ENCODE peak calls at places on chromosomes 11 and 22, in eight cellular contexts. B, Z, G, D, I, F, H and M are unnamed samples.

GRCh38 chr11:73965076-73965763 is 14.4 kb downstream of the DNAJB13 start:
- DNase-seq in B (no peak), Z (peak; percentile 54), G (no peak), D (no peak), I (peak; percentile 33), F (peak; percentile 57), H (no peak), M (no peak)

GRCh38 chr11:12841946-12842630 is 167.0 kb upstream of the RASSF10 start:
- DNase-seq in B (no peak), Z (no peak), G (no peak), D (no peak), I (peak; percentile 80), F (peak; percentile 92), H (no peak), M (no peak)

GRCh38 chr11:45331839-45332485 is 45.8 kb upstream of the SYT13 start:
- DNase-seq in B (no peak), Z (no peak), G (no peak), D (no peak), I (peak; percentile 4), F (no peak), H (no peak), M (no peak)

GRCh38 chr11:32312865-32313403 is 122.4 kb downstream of the WT1 start:
- DNase-seq in B (no peak), Z (peak; percentile 59), G (no peak), D (no peak), I (peak; percentile 63), F (peak; percentile 80), H (no peak), M (peak; percentile 81)

GRCh38 chr11:72789493-72790131 is 4.2 kb downstream of the STARD10 start:
- DNase-seq in B (no peak), Z (no peak), G (no peak), D (no peak), I (peak; percentile 67), F (peak; percentile 23), H (no peak), M (no peak)

GRCh38 chr22:39234867-39235687 is 9.7 kb downstream of the PDGFB start:
- DNase-seq in B (no peak), Z (no peak), G (peak; percentile 50), D (no peak), I (no peak), F (no peak), H (no peak), M (no peak)

GRCh38 chr22:49599691-49600451 is 227.8 kb downstream of the BRD1 start:
- DNase-seq in B (no peak), Z (no peak), G (no peak), D (no peak), I (no peak), F (no peak), H (no peak), M (no peak)

GRCh38 chr22:48627203-48627602 is 1200.5 kb downstream of the BRD1 start:
- DNase-seq in B (no peak), Z (no peak), G (no peak), D (no peak), I (no peak), F (no peak), H (no peak), M (no peak)

GRCh38 chr11:134801526-134801925 is 389.5 kb upstream of the B3GAT1 start:
- DNase-seq in B (no peak), Z (no peak), G (no peak), D (no peak), I (no peak), F (no peak), H (no peak), M (no peak)

GRCh38 chr11:99069831-99070444 is 49.2 kb downstream of the CNTN5 start:
- DNase-seq in B (no peak), Z (no peak), G (no peak), D (no peak), I (peak; percentile 0), F (no peak), H (no peak), M (no peak)

GRCh38 chr11:41461057-41461681 is 1.7 kb upstream of the LRRC4C start:
- DNase-seq in B (no peak), Z (no peak), G (no peak), D (no peak), I (no peak), F (peak; percentile 1), H (no peak), M (no peak)

GRCh38 chr11:94895451-94895850 is 77.9 kb downstream of the CWC15 start:
- DNase-seq in B (no peak), Z (no peak), G (no peak), D (no peak), I (peak; percentile 67), F (peak; percentile 52), H (no peak), M (no peak)

GRCh38 chr11:104134760-104135159 is 29.2 kb downstream of the PDGFD start:
- DNase-seq in B (no peak), Z (no peak), G (no peak), D (no peak), I (peak; percentile 60), F (no peak), H (no peak), M (no peak)

GRCh38 chr11:10405858-10406592 is 49.0 kb upstream of the AMPD3 start:
- DNase-seq in B (peak; percentile 53), Z (no peak), G (no peak), D (peak; percentile 56), I (peak; percentile 90), F (peak; percentile 89), H (peak; percentile 20), M (peak; percentile 71)

GRCh38 chr11:45847908-45848316 is 637 bp downstream of the CRY2 start:
- DNase-seq in B (peak; percentile 16), Z (no peak), G (no peak), D (no peak), I (peak; percentile 64), F (peak; percentile 80), H (peak; percentile 18), M (peak; percentile 56)

GRCh38 chr11:105219269-105219668 is 79.7 kb upstream of the CARD18 start:
- DNase-seq in B (no peak), Z (no peak), G (no peak), D (no peak), I (no peak), F (no peak), H (no peak), M (no peak)

GRCh38 chr11:106091480-106092123 is 14.1 kb downstream of the AASDHPPT start:
- DNase-seq in B (no peak), Z (no peak), G (no peak), D (no peak), I (peak; percentile 46), F (peak; percentile 63), H (no peak), M (no peak)